ENCODE peak calls at places on chromosomes 12 and 14, in six cellular contexts. R is uterus, L is left lung, M is IMR-90, P is foreskin fibroblast, E is GM12865. N is an unnamed sample.

GRCh38 chr14:57637901-57638300 is 144.2 kb upstream of the CCDC198 start:
- DNase-seq in L (no peak), E (no peak), R (no peak), P (no peak), M (no peak), N (no peak)

GRCh38 chr12:11879306-11879705 is 191.4 kb upstream of the BCL2L14 start:
- DNase-seq in L (no peak), M (peak), R (no peak), P (no peak), E (no peak), N (no peak)

GRCh38 chr14:104405566-104406226 is 173.9 kb upstream of the C14orf180 start:
- DNase-seq in M (no peak), E (no peak), R (no peak), L (no peak), P (no peak), N (no peak)

GRCh38 chr14:37625597-37626595 is 30.5 kb downstream of the TTC6 start:
- DNase-seq in R (no peak), P (no peak), M (peak), E (no peak), L (no peak), N (no peak)

GRCh38 chr14:69027242-69027913 is 48.3 kb upstream of the ACTN1 start:
- DNase-seq in R (no peak), M (no peak), L (no peak), E (no peak), P (no peak), N (no peak)

GRCh38 chr12:124484067-124484466 is 83.3 kb downstream of the NCOR2 start:
- DNase-seq in P (no peak), L (no peak), E (no peak), R (no peak), M (no peak), N (no peak)

GRCh38 chr14:28690029-28690683 is 76.4 kb upstream of the FOXG1 start:
- DNase-seq in M (no peak), E (no peak), P (no peak), L (no peak), R (no peak), N (no peak)

GRCh38 chr12:14845350-14845750 is 2.0 kb upstream of the ART4 start:
- DNase-seq in M (peak), E (peak), L (no peak), P (peak), R (peak), N (no peak)

GRCh38 chr12:29783773-29784666 is at the start of gene TMTC1:
- DNase-seq in E (no peak), R (peak), L (peak), M (peak), P (peak), N (no peak)

GRCh38 chr14:96905825-96906224 is 108.6 kb downstream of the VRK1 start:
- DNase-seq in L (no peak), M (no peak), E (no peak), R (no peak), P (peak), N (no peak)

GRCh38 chr12:24499151-24500146 is 449.5 kb downstream of the BCAT1 start:
- DNase-seq in E (no peak), M (peak), R (no peak), L (no peak), P (peak), N (no peak)

GRCh38 chr12:52495385-52495784 is 2.3 kb upstream of the KRT6A start:
- DNase-seq in R (no peak), L (no peak), P (no peak), M (no peak), E (no peak), N (no peak)

GRCh38 chr12:15978431-15978950 is 67.4 kb downstream of the DERA start:
- DNase-seq in R (no peak), E (no peak), P (peak), L (no peak), M (peak), N (no peak)

GRCh38 chr12:132162508-132163031 is 18.3 kb downstream of the NOC4L start:
- DNase-seq in E (no peak), M (peak), L (no peak), R (no peak), P (peak), N (no peak)

GRCh38 chr12:1932264-1932777 is 13.9 kb upstream of the CACNA2D4 start:
- DNase-seq in M (no peak), E (peak), R (peak), P (no peak), L (peak), N (no peak)

GRCh38 chr14:60349663-60350365 is 100.8 kb downstream of the PPM1A start:
- DNase-seq in M (peak), L (no peak), E (peak), R (no peak), P (peak), N (no peak)

GRCh38 chr12:130161261-130162231 is 718 bp upstream of the FZD10 start:
- DNase-seq in L (no peak), R (peak), M (no peak), P (no peak), E (no peak), N (no peak)

GRCh38 chr14:68191567-68192321 is 372.2 kb downstream of the RAD51B start:
- DNase-seq in R (peak), L (no peak), P (peak), M (peak), E (no peak), N (no peak)

GRCh38 chr14:48584031-48584430 is 908.6 kb upstream of the MDGA2 start:
- DNase-seq in M (peak), L (no peak), E (peak), R (no peak), P (no peak), N (no peak)

GRCh38 chr12:124379938-124380754 is 85.3 kb downstream of the RFLNA start:
- DNase-seq in E (no peak), P (peak), R (peak), M (peak), L (peak), N (no peak)

GRCh38 chr12:82383930-82384513 is 25.7 kb downstream of the METTL25 start:
- DNase-seq in E (peak), R (no peak), L (no peak), M (peak), P (peak), N (no peak)

GRCh38 chr12:111598637-111599458 is at the start of gene ATXN2:
- DNase-seq in M (no peak), L (peak), E (no peak), R (peak), P (no peak), N (peak)

GRCh38 chr14:49975286-49975685 is 82.4 kb downstream of the ARF6 start:
- DNase-seq in M (peak), L (no peak), E (no peak), R (no peak), P (peak), N (no peak)

DNA sequence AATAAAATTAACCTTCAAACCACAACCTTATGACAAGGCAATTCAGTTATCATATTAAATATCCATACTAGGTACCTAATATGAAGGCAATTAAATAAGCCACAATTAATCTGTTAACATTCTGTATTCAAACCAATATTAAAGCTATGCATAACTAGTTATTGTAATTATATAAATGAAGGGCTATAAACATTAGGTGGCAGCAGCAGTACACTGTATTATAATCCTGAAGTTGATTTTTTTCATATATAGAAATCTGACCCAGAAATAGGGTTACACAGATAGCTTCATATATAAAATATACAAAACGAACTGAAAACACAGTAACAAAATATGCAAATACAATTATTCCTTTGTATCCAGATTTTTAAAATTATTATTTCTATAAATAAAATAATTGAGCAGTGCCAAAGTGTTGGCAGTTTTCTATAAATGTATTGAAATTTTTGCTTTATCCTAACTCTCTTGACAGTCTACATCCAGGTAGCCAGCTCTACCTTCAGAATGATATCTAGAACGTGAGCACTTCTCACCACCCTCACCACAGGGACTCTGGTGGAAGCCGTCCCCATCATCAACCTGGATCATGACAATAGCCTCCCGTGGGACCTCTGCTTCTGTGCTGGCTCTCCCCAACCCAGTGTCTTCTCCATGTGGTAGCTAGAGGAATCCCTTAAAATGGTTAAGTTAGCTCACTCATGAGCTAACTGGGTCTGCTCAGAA is 136.2 kb downstream of the MED13L start:
- DNase-seq in M (no peak), P (no peak), L (no peak), R (no peak), E (no peak), N (no peak)
- TF ChIP-seq CTCF in M (peak), P (no peak), L (no peak), R (no peak), E (peak), N (no peak)

DNA sequence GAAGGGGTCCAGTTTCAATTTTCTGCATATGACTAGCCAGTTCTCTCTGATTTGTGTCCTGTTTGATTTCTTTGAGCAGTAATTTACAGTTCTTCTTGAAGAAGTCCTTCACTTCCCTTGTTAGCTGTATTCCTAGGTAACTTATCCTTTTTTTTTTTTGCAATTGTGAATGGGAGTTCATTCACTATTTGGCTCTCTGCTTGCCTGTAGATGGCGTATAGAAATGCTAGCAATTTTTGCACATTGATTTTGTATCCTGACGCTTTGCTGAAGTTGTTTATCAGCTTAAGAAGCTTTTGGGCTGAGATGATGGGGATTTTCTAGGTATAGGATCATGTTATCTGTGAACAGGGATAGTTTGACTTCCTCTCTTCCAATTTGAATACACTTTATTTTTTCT is 77.6 kb upstream of the NID2 start:
- DNase-seq in R (no peak), P (no peak), L (no peak), E (no peak), M (no peak), N (no peak)
- TF ChIP-seq CTCF in R (no peak), P (peak), L (no peak), E (no peak), M (peak), N (no peak)

GRCh38 chr12:22416831-22417230 is 82.3 kb upstream of the ST8SIA1 start:
- DNase-seq in M (no peak), R (no peak), E (no peak), L (no peak), P (no peak), N (no peak)

GRCh38 chr12:22413592-22413991 is 79.1 kb upstream of the ST8SIA1 start:
- DNase-seq in R (no peak), P (no peak), M (no peak), L (no peak), E (no peak), N (no peak)

GRCh38 chr12:22414742-22415141 is 80.2 kb upstream of the ST8SIA1 start:
- DNase-seq in E (no peak), R (no peak), M (no peak), L (no peak), P (no peak), N (no peak)

GRCh38 chr12:22412581-22412980 is 78.1 kb upstream of the ST8SIA1 start:
- DNase-seq in E (no peak), P (no peak), M (no peak), R (no peak), L (no peak), N (no peak)

GRCh38 chr12:22415342-22416309 is 81.1 kb upstream of the ST8SIA1 start:
- DNase-seq in M (no peak), P (no peak), L (no peak), R (no peak), E (no peak), N (no peak)
- TF ChIP-seq CTCF in M (no peak), P (no peak), L (no peak), R (no peak), E (no peak), N (no peak)

DNA sequence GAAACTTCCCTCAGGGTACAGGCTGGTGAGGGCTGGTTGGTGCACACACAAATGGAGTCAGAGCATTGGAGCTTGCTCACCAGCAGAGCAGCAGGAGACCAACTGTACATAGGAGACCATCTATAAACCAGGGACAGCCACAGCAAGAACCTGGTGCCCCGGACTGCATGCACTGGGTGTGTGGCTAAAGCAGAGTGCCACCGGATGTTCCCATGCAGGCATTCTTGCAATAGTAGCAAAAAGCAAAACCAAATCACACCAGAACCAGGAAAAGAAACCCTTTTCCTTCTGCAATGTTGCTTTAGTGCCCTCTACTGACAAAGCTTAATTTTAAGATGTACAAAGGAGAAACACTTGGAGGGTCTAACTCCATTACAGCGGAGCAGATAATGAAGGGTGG is 136.3 kb downstream of the MDGA2 start:
- DNase-seq in E (no peak), P (no peak), L (no peak), R (no peak), M (no peak), N (no peak)
- TF ChIP-seq CTCF in E (no peak), P (no peak), L (no peak), R (no peak), M (no peak), N (no peak)